ENCODE peak calls at places on chromosome X, in nine cellular contexts. One of them, this sample, is unnamed.

GRCh38 chrX:129522184-129523059 is 868 bp downstream of the SMARCA1 start:
- DNase-seq in lung: peak
- DNase-seq in germinal center: peak
- DNase-seq in neural progenitor cell: peak
- DNase-seq in NCI-H1092: peak
- DNase-seq in HT1080: peak
- DNase-seq in ELF-1: peak
- DNase-seq in cardiac fibroblast: peak
- DNase-seq in transverse colon: peak
- DNase-seq in this sample: no peak

GRCh38 chrX:39808471-39808917 is 289.3 kb downstream of the BCOR start:
- DNase-seq in lung: no peak
- DNase-seq in germinal center: no peak
- DNase-seq in neural progenitor cell: no peak
- DNase-seq in NCI-H1092: no peak
- DNase-seq in HT1080: peak
- DNase-seq in ELF-1: peak
- DNase-seq in cardiac fibroblast: peak
- DNase-seq in transverse colon: no peak
- DNase-seq in this sample: no peak

GRCh38 chrX:124388562-124388961 is 42.2 kb downstream of the SH2D1A start:
- DNase-seq in lung: peak
- DNase-seq in germinal center: peak
- DNase-seq in neural progenitor cell: peak
- DNase-seq in NCI-H1092: peak
- DNase-seq in HT1080: peak
- DNase-seq in ELF-1: peak
- DNase-seq in cardiac fibroblast: peak
- DNase-seq in transverse colon: peak
- DNase-seq in this sample: no peak

GRCh38 chrX:14939644-14940043 is 66.4 kb downstream of the MOSPD2 start:
- DNase-seq in lung: no peak
- DNase-seq in germinal center: no peak
- DNase-seq in neural progenitor cell: no peak
- DNase-seq in NCI-H1092: no peak
- DNase-seq in HT1080: no peak
- DNase-seq in ELF-1: peak
- DNase-seq in cardiac fibroblast: no peak
- DNase-seq in transverse colon: no peak
- DNase-seq in this sample: no peak

GRCh38 chrX:72644946-72645345 is 69.2 kb downstream of the PHKA1 start:
- DNase-seq in lung: no peak
- DNase-seq in germinal center: no peak
- DNase-seq in neural progenitor cell: no peak
- DNase-seq in NCI-H1092: no peak
- DNase-seq in HT1080: no peak
- DNase-seq in ELF-1: no peak
- DNase-seq in cardiac fibroblast: no peak
- DNase-seq in transverse colon: no peak
- DNase-seq in this sample: no peak

GRCh38 chrX:152638443-152638904 is 779 bp downstream of the GABRQ start:
- DNase-seq in lung: no peak
- DNase-seq in germinal center: no peak
- DNase-seq in neural progenitor cell: no peak
- DNase-seq in NCI-H1092: no peak
- DNase-seq in HT1080: no peak
- DNase-seq in ELF-1: no peak
- DNase-seq in cardiac fibroblast: no peak
- DNase-seq in transverse colon: no peak
- DNase-seq in this sample: no peak

GRCh38 chrX:418927-419729 is 32.4 kb upstream of the PPP2R3B start:
- DNase-seq in lung: no peak
- DNase-seq in germinal center: no peak
- DNase-seq in neural progenitor cell: no peak
- DNase-seq in NCI-H1092: peak
- DNase-seq in HT1080: no peak
- DNase-seq in ELF-1: peak
- DNase-seq in cardiac fibroblast: no peak
- DNase-seq in transverse colon: no peak
- DNase-seq in this sample: no peak

GRCh38 chrX:32118832-32119231 is 1047.0 kb upstream of the FTHL17 start:
- DNase-seq in lung: no peak
- DNase-seq in germinal center: no peak
- DNase-seq in neural progenitor cell: no peak
- DNase-seq in NCI-H1092: no peak
- DNase-seq in HT1080: no peak
- DNase-seq in ELF-1: no peak
- DNase-seq in cardiac fibroblast: no peak
- DNase-seq in transverse colon: no peak
- DNase-seq in this sample: no peak

GRCh38 chrX:17967888-17968287 is 106.8 kb upstream of the RAI2 start:
- DNase-seq in lung: no peak
- DNase-seq in germinal center: no peak
- DNase-seq in neural progenitor cell: peak
- DNase-seq in NCI-H1092: peak
- DNase-seq in HT1080: no peak
- DNase-seq in ELF-1: peak
- DNase-seq in cardiac fibroblast: no peak
- DNase-seq in transverse colon: no peak
- DNase-seq in this sample: no peak